ENCODE peak calls at places on chromosomes 12 and 14, in five cellular contexts. One of them, this sample, is unnamed.

GRCh38 chr12:66140726-66141125 is 10.2 kb upstream of the LLPH start:
- DNase-seq in trophoblast cell: no peak
- DNase-seq in A549: peak
- DNase-seq in HFF-Myc: no peak
- DNase-seq in PC-9: no peak
- DNase-seq in this sample: no peak

GRCh38 chr12:3600039-3600720 is 109.2 kb downstream of the PRMT8 start:
- DNase-seq in trophoblast cell: peak
- DNase-seq in A549: no peak
- DNase-seq in HFF-Myc: no peak
- DNase-seq in PC-9: no peak
- DNase-seq in this sample: no peak

GRCh38 chr12:15544589-15544988 is 222.3 kb downstream of the PTPRO start:
- DNase-seq in trophoblast cell: no peak
- DNase-seq in A549: no peak
- DNase-seq in HFF-Myc: no peak
- DNase-seq in PC-9: no peak
- DNase-seq in this sample: no peak

GRCh38 chr12:47686645-47687240 is 19.1 kb downstream of the RPAP3 start:
- DNase-seq in trophoblast cell: no peak
- DNase-seq in A549: peak
- DNase-seq in HFF-Myc: peak
- DNase-seq in PC-9: no peak
- DNase-seq in this sample: no peak

GRCh38 chr12:113658030-113658655 is 186.5 kb upstream of the LHX5 start:
- DNase-seq in trophoblast cell: peak
- DNase-seq in A549: no peak
- DNase-seq in HFF-Myc: no peak
- DNase-seq in PC-9: no peak
- DNase-seq in this sample: no peak

GRCh38 chr12:106764738-106765137 is 9.7 kb upstream of the RIC8B start:
- DNase-seq in trophoblast cell: peak
- DNase-seq in A549: peak
- DNase-seq in HFF-Myc: no peak
- DNase-seq in PC-9: no peak
- DNase-seq in this sample: no peak

GRCh38 chr14:53764846-53765245 is 191.8 kb downstream of the BMP4 start:
- DNase-seq in trophoblast cell: no peak
- DNase-seq in A549: no peak
- DNase-seq in HFF-Myc: no peak
- DNase-seq in PC-9: no peak
- DNase-seq in this sample: no peak

GRCh38 chr12:78933014-78933413 is 68.4 kb downstream of the SYT1 start:
- DNase-seq in trophoblast cell: no peak
- DNase-seq in A549: no peak
- DNase-seq in HFF-Myc: no peak
- DNase-seq in PC-9: no peak
- DNase-seq in this sample: no peak

GRCh38 chr14:85090681-85091080 is 439.3 kb upstream of the FLRT2 start:
- DNase-seq in trophoblast cell: no peak
- DNase-seq in A549: no peak
- DNase-seq in HFF-Myc: no peak
- DNase-seq in PC-9: no peak
- DNase-seq in this sample: no peak

GRCh38 chr12:59649203-59649602 is 53.4 kb downstream of the SLC16A7 start:
- DNase-seq in trophoblast cell: no peak
- DNase-seq in A549: no peak
- DNase-seq in HFF-Myc: no peak
- DNase-seq in PC-9: peak
- DNase-seq in this sample: no peak

GRCh38 chr12:117494833-117495714 is 133.6 kb upstream of the NOS1 start:
- DNase-seq in trophoblast cell: no peak
- DNase-seq in A549: peak
- DNase-seq in HFF-Myc: no peak
- DNase-seq in PC-9: no peak
- DNase-seq in this sample: no peak

GRCh38 chr12:112422531-112422930 is 3.8 kb downstream of the PTPN11 start:
- DNase-seq in trophoblast cell: no peak
- DNase-seq in A549: no peak
- DNase-seq in HFF-Myc: no peak
- DNase-seq in PC-9: no peak
- DNase-seq in this sample: no peak

GRCh38 chr12:12450043-12450451 is 93.2 kb downstream of the BORCS5 start:
- DNase-seq in trophoblast cell: no peak
- DNase-seq in A549: no peak
- DNase-seq in HFF-Myc: no peak
- DNase-seq in PC-9: no peak
- DNase-seq in this sample: no peak

GRCh38 chr12:29681996-29682534 is 101.7 kb downstream of the TMTC1 start:
- DNase-seq in trophoblast cell: no peak
- DNase-seq in A549: no peak
- DNase-seq in HFF-Myc: no peak
- DNase-seq in PC-9: no peak
- DNase-seq in this sample: no peak

GRCh38 chr12:5901416-5901815 is 43.6 kb downstream of the ANO2 start:
- DNase-seq in trophoblast cell: no peak
- DNase-seq in A549: no peak
- DNase-seq in HFF-Myc: no peak
- DNase-seq in PC-9: no peak
- DNase-seq in this sample: no peak

GRCh38 chr12:56614627-56615026 is 15.5 kb downstream of the BAZ2A start:
- DNase-seq in trophoblast cell: no peak
- DNase-seq in A549: no peak
- DNase-seq in HFF-Myc: no peak
- DNase-seq in PC-9: no peak
- DNase-seq in this sample: no peak

GRCh38 chr12:122862872-122863701 is 27.8 kb downstream of the HIP1R start:
- DNase-seq in trophoblast cell: no peak
- DNase-seq in A549: no peak
- DNase-seq in HFF-Myc: no peak
- DNase-seq in PC-9: peak
- DNase-seq in this sample: no peak

GRCh38 chr12:14190694-14191093 is 174.8 kb upstream of the ATF7IP start:
- DNase-seq in trophoblast cell: no peak
- DNase-seq in A549: no peak
- DNase-seq in HFF-Myc: no peak
- DNase-seq in PC-9: peak
- DNase-seq in this sample: no peak

GRCh38 chr12:12265571-12266388 is 1.1 kb downstream of the LRP6 start:
- DNase-seq in trophoblast cell: no peak
- DNase-seq in A549: peak
- DNase-seq in HFF-Myc: no peak
- DNase-seq in PC-9: peak
- DNase-seq in this sample: no peak

GRCh38 chr12:108846320-108846719 is 11.1 kb downstream of the SSH1 start:
- DNase-seq in trophoblast cell: no peak
- DNase-seq in A549: no peak
- DNase-seq in HFF-Myc: no peak
- DNase-seq in PC-9: no peak
- DNase-seq in this sample: no peak

GRCh38 chr12:9149372-9149771 is 33.7 kb upstream of the A2M start:
- DNase-seq in trophoblast cell: no peak
- DNase-seq in A549: peak
- DNase-seq in HFF-Myc: no peak
- DNase-seq in PC-9: no peak
- DNase-seq in this sample: no peak

GRCh38 chr12:45336331-45336730 is 120.4 kb downstream of the ANO6 start:
- DNase-seq in trophoblast cell: peak
- DNase-seq in A549: peak
- DNase-seq in HFF-Myc: peak
- DNase-seq in PC-9: no peak
- DNase-seq in this sample: peak

GRCh38 chr12:5052348-5052747 is 8.7 kb downstream of the KCNA5 start:
- DNase-seq in trophoblast cell: no peak
- DNase-seq in A549: no peak
- DNase-seq in HFF-Myc: no peak
- DNase-seq in PC-9: no peak
- DNase-seq in this sample: no peak

GRCh38 chr12:69240625-69240984 is 1.2 kb downstream of the CPSF6 start:
- DNase-seq in trophoblast cell: no peak
- DNase-seq in A549: peak
- DNase-seq in HFF-Myc: no peak
- DNase-seq in PC-9: no peak
- DNase-seq in this sample: no peak

GRCh38 chr14:95255487-95255886 is 64.2 kb downstream of the CLMN start:
- DNase-seq in trophoblast cell: no peak
- DNase-seq in A549: peak
- DNase-seq in HFF-Myc: no peak
- DNase-seq in PC-9: peak
- DNase-seq in this sample: no peak

GRCh38 chr14:56116128-56116900 is 1.9 kb upstream of the PELI2 start:
- DNase-seq in trophoblast cell: no peak
- DNase-seq in A549: no peak
- DNase-seq in HFF-Myc: no peak
- DNase-seq in PC-9: no peak
- DNase-seq in this sample: no peak

GRCh38 chr12:117182866-117183265 is 7.4 kb downstream of the FBXO21 start:
- DNase-seq in trophoblast cell: no peak
- DNase-seq in A549: no peak
- DNase-seq in HFF-Myc: no peak
- DNase-seq in PC-9: no peak
- DNase-seq in this sample: no peak

GRCh38 chr12:77940011-77940423 is 109.3 kb downstream of the NAV3 start:
- DNase-seq in trophoblast cell: no peak
- DNase-seq in A549: peak
- DNase-seq in HFF-Myc: peak
- DNase-seq in PC-9: peak
- DNase-seq in this sample: peak

GRCh38 chr12:6551063-6551461 is 4.8 kb downstream of the IFFO1 start:
- DNase-seq in trophoblast cell: no peak
- DNase-seq in A549: no peak
- DNase-seq in HFF-Myc: no peak
- DNase-seq in PC-9: no peak
- DNase-seq in this sample: no peak

GRCh38 chr14:93375673-93376156 is 28.7 kb downstream of the COX8C start:
- DNase-seq in trophoblast cell: peak
- DNase-seq in A549: no peak
- DNase-seq in HFF-Myc: no peak
- DNase-seq in PC-9: no peak
- DNase-seq in this sample: no peak

GRCh38 chr12:106978035-106978800 is 8.7 kb downstream of the MTERF2 start:
- DNase-seq in trophoblast cell: no peak
- DNase-seq in A549: no peak
- DNase-seq in HFF-Myc: no peak
- DNase-seq in PC-9: no peak
- DNase-seq in this sample: no peak